ENCODE peak calls at places on chromosomes 3 and 15, in four cellular contexts. S, Y, C and T are unnamed samples.

GRCh38 chr15:100252359-100252758 is 89.4 kb downstream of the ADAMTS17 start:
- DNase-seq in S (no peak), Y (no peak), C (no peak), T (no peak)

GRCh38 chr3:52084954-52085730 is 28.8 kb upstream of the DUSP7 start:
- DNase-seq in S (no peak), Y (peak; percentile 64), C (no peak), T (no peak)

GRCh38 chr15:70974004-70974832 is 81.6 kb downstream of the LRRC49 start:
- DNase-seq in S (peak; percentile 1), Y (peak; percentile 42), C (no peak), T (peak; percentile 77)

GRCh38 chr3:74287557-74287956 is 326.9 kb downstream of the CNTN3 start:
- DNase-seq in S (no peak), Y (no peak), C (no peak), T (no peak)

GRCh38 chr3:141248064-141248463 is 16.4 kb downstream of the PXYLP1 start:
- DNase-seq in S (no peak), Y (no peak), C (no peak), T (no peak)

GRCh38 chr3:97658670-97659285 is 105.8 kb upstream of the ARL6 start:
- DNase-seq in S (no peak), Y (no peak), C (no peak), T (peak; percentile 56)

GRCh38 chr3:63096248-63097058 is 181.7 kb upstream of the SYNPR start:
- DNase-seq in S (peak; percentile 0), Y (peak; percentile 54), C (no peak), T (no peak)

GRCh38 chr15:45093622-45094357 is 20.2 kb downstream of the DUOX2 start:
- DNase-seq in S (no peak), Y (no peak), C (no peak), T (no peak)

GRCh38 chr3:49775538-49775937 is 10.8 kb downstream of the IP6K1 start:
- DNase-seq in S (no peak), Y (no peak), C (no peak), T (no peak)

DNA sequence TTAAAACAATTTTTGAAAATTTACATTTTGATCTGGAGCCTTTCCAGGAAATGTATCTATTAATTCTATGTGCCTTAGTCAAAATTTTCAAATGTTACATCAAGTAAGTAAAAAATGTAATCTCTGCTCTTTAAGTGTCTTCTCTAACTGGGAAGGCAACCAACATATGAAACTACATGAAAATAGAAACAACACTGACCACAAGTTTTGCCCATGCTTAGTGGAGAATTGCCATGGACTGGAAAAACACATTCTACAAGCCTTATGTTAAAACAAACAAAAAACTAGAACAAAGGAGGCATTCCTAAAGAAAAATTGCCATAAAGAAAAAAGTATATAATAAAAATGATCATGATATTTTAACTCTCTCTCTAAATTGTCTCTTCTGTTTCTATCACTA is 75.9 kb upstream of the SPRED1 start:
- DNase-seq in S (no peak), Y (no peak), C (no peak), T (no peak)
- H3K27ac ChIP-seq in S (no peak overlapping the region), Y (no peak overlapping the region), C (no peak overlapping the region), T (no peak overlapping the region)

GRCh38 chr3:122577409-122578028 is at the start of gene PARP15:
- DNase-seq in S (no peak), Y (peak; percentile 67), C (no peak), T (peak; percentile 15)
- H3K4me3 ChIP-seq in S (no peak within 1 kb of the TSS), Y (peak within 1 kb of the TSS; percentile 32), C (no peak within 1 kb of the TSS), T (peak within 1 kb of the TSS; percentile 17)

GRCh38 chr3:66403268-66403990 is 97.4 kb downstream of the LRIG1 start:
- DNase-seq in S (no peak), Y (no peak), C (peak; percentile 13), T (no peak)

GRCh38 chr3:66400381-66401156 is 100.3 kb downstream of the LRIG1 start:
- DNase-seq in S (no peak), Y (no peak), C (peak; percentile 43), T (no peak)

GRCh38 chr3:66401157-66401550 is 99.7 kb downstream of the LRIG1 start:
- DNase-seq in S (no peak), Y (no peak), C (no peak), T (no peak)

GRCh38 chr3:66402596-66403267 is 98.1 kb downstream of the LRIG1 start:
- DNase-seq in S (no peak), Y (no peak), C (peak; percentile 32), T (no peak)

GRCh38 chr3:66401578-66402382 is 99.0 kb downstream of the LRIG1 start:
- DNase-seq in S (no peak), Y (no peak), C (peak; percentile 78), T (no peak)
- H3K4me1 ChIP-seq in S (no peaks in the 10 kb centered on the region), Y (peaks cover 11% of the 10 kb centered on the region), C (peaks cover 67% of the 10 kb centered on the region), T (no peaks in the 10 kb centered on the region)

GRCh38 chr3:122021811-122022401 is at the start of gene ILDR1:
- DNase-seq in S (peak; percentile 85), Y (peak; percentile 79), C (peak; percentile 82), T (no peak)
- H3K27ac ChIP-seq in S (no peak within 1 kb of the TSS), Y (no peak within 1 kb of the TSS), C (peak within 1 kb of the TSS; percentile 80), T (no peak within 1 kb of the TSS)

GRCh38 chr3:193656445-193656844 is 63.4 kb downstream of the OPA1 start:
- DNase-seq in S (no peak), Y (no peak), C (no peak), T (no peak)
- H3K4me3 ChIP-seq in S (no peak overlapping the region), Y (no peak overlapping the region), C (no peak overlapping the region), T (no peak overlapping the region)

GRCh38 chr3:107598926-107599754 is 76.4 kb downstream of the BBX start:
- DNase-seq in S (no peak), Y (no peak), C (peak; percentile 40), T (peak; percentile 23)
- H3K4me1 ChIP-seq in S (no peaks in the 10 kb centered on the region), Y (peaks cover 8% of the 10 kb centered on the region), C (peaks cover 8% of the 10 kb centered on the region), T (peaks cover 11% of the 10 kb centered on the region)

GRCh38 chr3:191484461-191484860 is 23.5 kb downstream of the PYDC2 start:
- DNase-seq in S (peak; percentile 36), Y (no peak), C (no peak), T (no peak)
- H3K27ac ChIP-seq in S (peak overlapping the region; percentile 58), Y (no peak overlapping the region), C (no peak overlapping the region), T (no peak overlapping the region)

DNA sequence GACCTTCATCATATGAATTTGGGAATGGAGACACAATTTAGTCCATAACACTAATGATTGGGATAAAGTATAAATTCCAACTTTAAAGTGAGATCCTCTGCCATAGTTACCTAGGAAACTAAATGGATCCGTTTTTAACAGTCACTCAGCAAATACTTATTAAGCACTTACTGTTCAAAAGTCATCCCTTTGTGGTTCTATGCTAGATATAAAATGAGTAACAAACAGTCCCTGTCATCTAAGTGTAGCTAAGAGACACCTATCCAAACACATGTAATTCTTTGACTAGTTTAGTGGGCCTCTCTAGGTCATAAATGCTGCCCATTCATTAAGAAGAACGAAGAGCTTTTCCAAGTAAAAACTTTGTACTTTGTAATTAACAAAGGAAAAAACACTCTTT is 244.2 kb upstream of the CDIN1 start:
- DNase-seq in S (no peak), Y (no peak), C (no peak), T (no peak)
- H3K4me3 ChIP-seq in S (no peak overlapping the region), Y (no peak overlapping the region), C (no peak overlapping the region), T (no peak overlapping the region)